ENCODE peak calls at places on chromosomes 5 and 9, in six cellular contexts. One of them, this sample, is unnamed.

GRCh38 chr9:94911211-94911610 is 184.7 kb downstream of the AOPEP start:
- DNase-seq in HL-60: no peak
- DNase-seq in HFFc6: no peak
- DNase-seq in psoas muscle: no peak
- DNase-seq in sigmoid colon: no peak
- DNase-seq in uterus: no peak
- DNase-seq in this sample: no peak

GRCh38 chr5:14821721-14822120 is 49.9 kb downstream of the ANKH start:
- DNase-seq in sigmoid colon: no peak
- DNase-seq in psoas muscle: no peak
- DNase-seq in HFFc6: no peak
- DNase-seq in uterus: no peak
- DNase-seq in HL-60: no peak
- DNase-seq in this sample: no peak

GRCh38 chr5:86565197-86565789 is 52.4 kb upstream of the COX7C start:
- DNase-seq in sigmoid colon: no peak
- DNase-seq in uterus: no peak
- DNase-seq in HL-60: no peak
- DNase-seq in HFFc6: no peak
- DNase-seq in psoas muscle: no peak
- DNase-seq in this sample: no peak

GRCh38 chr9:126147620-126148522 is 178.8 kb upstream of the MVB12B start:
- DNase-seq in HFFc6: no peak
- DNase-seq in psoas muscle: no peak
- DNase-seq in HL-60: no peak
- DNase-seq in sigmoid colon: peak
- DNase-seq in uterus: no peak
- DNase-seq in this sample: peak

GRCh38 chr9:95764920-95765319 is 110.6 kb upstream of the ERCC6L2 start:
- DNase-seq in HL-60: no peak
- DNase-seq in psoas muscle: no peak
- DNase-seq in uterus: no peak
- DNase-seq in HFFc6: no peak
- DNase-seq in sigmoid colon: no peak
- DNase-seq in this sample: no peak

GRCh38 chr9:135835131-135835530 is 72.2 kb downstream of the CAMSAP1 start:
- DNase-seq in sigmoid colon: no peak
- DNase-seq in HFFc6: no peak
- DNase-seq in uterus: no peak
- DNase-seq in HL-60: no peak
- DNase-seq in psoas muscle: no peak
- DNase-seq in this sample: no peak

GRCh38 chr9:132903574-132904495 is 25.1 kb downstream of the SPACA9 start:
- DNase-seq in HFFc6: no peak
- DNase-seq in uterus: no peak
- DNase-seq in psoas muscle: no peak
- DNase-seq in sigmoid colon: no peak
- DNase-seq in HL-60: no peak
- DNase-seq in this sample: no peak

GRCh38 chr9:123093141-123093540 is 59.7 kb downstream of the GPR21 start:
- DNase-seq in sigmoid colon: no peak
- DNase-seq in HFFc6: no peak
- DNase-seq in uterus: no peak
- DNase-seq in psoas muscle: no peak
- DNase-seq in HL-60: no peak
- DNase-seq in this sample: no peak

GRCh38 chr5:96834016-96834415 is 26.3 kb upstream of the ERAP1 start:
- DNase-seq in uterus: no peak
- DNase-seq in sigmoid colon: no peak
- DNase-seq in HL-60: no peak
- DNase-seq in HFFc6: no peak
- DNase-seq in psoas muscle: no peak
- DNase-seq in this sample: no peak

GRCh38 chr5:77707786-77708185 is 68.4 kb downstream of the TBCA start:
- DNase-seq in uterus: no peak
- DNase-seq in HFFc6: no peak
- DNase-seq in HL-60: no peak
- DNase-seq in psoas muscle: no peak
- DNase-seq in sigmoid colon: no peak
- DNase-seq in this sample: no peak

GRCh38 chr5:126414874-126415502 is 8.2 kb upstream of the GRAMD2B start:
- DNase-seq in HFFc6: peak
- DNase-seq in psoas muscle: no peak
- DNase-seq in uterus: peak
- DNase-seq in HL-60: no peak
- DNase-seq in sigmoid colon: peak
- DNase-seq in this sample: no peak

GRCh38 chr5:2017540-2018389 is 135.0 kb upstream of the IRX4 start:
- DNase-seq in HFFc6: no peak
- DNase-seq in sigmoid colon: no peak
- DNase-seq in uterus: no peak
- DNase-seq in psoas muscle: no peak
- DNase-seq in HL-60: no peak
- DNase-seq in this sample: peak

GRCh38 chr5:103035701-103036100 is 84.2 kb downstream of the GIN1 start:
- DNase-seq in sigmoid colon: no peak
- DNase-seq in HL-60: no peak
- DNase-seq in psoas muscle: no peak
- DNase-seq in HFFc6: no peak
- DNase-seq in uterus: no peak
- DNase-seq in this sample: no peak

GRCh38 chr9:89801723-89802680 is 197.2 kb downstream of the GADD45G start:
- DNase-seq in uterus: no peak
- DNase-seq in HL-60: no peak
- DNase-seq in psoas muscle: no peak
- DNase-seq in HFFc6: no peak
- DNase-seq in sigmoid colon: no peak
- DNase-seq in this sample: no peak

GRCh38 chr5:43225649-43226245 is 33.7 kb downstream of the NIM1K start:
- DNase-seq in sigmoid colon: no peak
- DNase-seq in uterus: no peak
- DNase-seq in HFFc6: no peak
- DNase-seq in HL-60: no peak
- DNase-seq in psoas muscle: no peak
- DNase-seq in this sample: no peak

GRCh38 chr5:43231977-43232376 is 40.0 kb downstream of the NIM1K start:
- DNase-seq in psoas muscle: no peak
- DNase-seq in uterus: no peak
- DNase-seq in HFFc6: no peak
- DNase-seq in HL-60: no peak
- DNase-seq in sigmoid colon: no peak
- DNase-seq in this sample: no peak

GRCh38 chr5:43232943-43233833 is 41.2 kb downstream of the NIM1K start:
- DNase-seq in sigmoid colon: no peak
- DNase-seq in HL-60: no peak
- DNase-seq in HFFc6: no peak
- DNase-seq in uterus: no peak
- DNase-seq in psoas muscle: no peak
- DNase-seq in this sample: no peak

GRCh38 chr5:43227655-43228054 is 35.6 kb downstream of the NIM1K start:
- DNase-seq in sigmoid colon: no peak
- DNase-seq in HL-60: no peak
- DNase-seq in psoas muscle: no peak
- DNase-seq in HFFc6: peak
- DNase-seq in uterus: no peak
- DNase-seq in this sample: no peak
- TF ChIP-seq CTCF in sigmoid colon: no peak
- TF ChIP-seq CTCF in HL-60: no peak
- TF ChIP-seq CTCF in psoas muscle: no peak
- TF ChIP-seq CTCF in HFFc6: peak
- TF ChIP-seq CTCF in uterus: no peak
- TF ChIP-seq CTCF in this sample: peak

DNA sequence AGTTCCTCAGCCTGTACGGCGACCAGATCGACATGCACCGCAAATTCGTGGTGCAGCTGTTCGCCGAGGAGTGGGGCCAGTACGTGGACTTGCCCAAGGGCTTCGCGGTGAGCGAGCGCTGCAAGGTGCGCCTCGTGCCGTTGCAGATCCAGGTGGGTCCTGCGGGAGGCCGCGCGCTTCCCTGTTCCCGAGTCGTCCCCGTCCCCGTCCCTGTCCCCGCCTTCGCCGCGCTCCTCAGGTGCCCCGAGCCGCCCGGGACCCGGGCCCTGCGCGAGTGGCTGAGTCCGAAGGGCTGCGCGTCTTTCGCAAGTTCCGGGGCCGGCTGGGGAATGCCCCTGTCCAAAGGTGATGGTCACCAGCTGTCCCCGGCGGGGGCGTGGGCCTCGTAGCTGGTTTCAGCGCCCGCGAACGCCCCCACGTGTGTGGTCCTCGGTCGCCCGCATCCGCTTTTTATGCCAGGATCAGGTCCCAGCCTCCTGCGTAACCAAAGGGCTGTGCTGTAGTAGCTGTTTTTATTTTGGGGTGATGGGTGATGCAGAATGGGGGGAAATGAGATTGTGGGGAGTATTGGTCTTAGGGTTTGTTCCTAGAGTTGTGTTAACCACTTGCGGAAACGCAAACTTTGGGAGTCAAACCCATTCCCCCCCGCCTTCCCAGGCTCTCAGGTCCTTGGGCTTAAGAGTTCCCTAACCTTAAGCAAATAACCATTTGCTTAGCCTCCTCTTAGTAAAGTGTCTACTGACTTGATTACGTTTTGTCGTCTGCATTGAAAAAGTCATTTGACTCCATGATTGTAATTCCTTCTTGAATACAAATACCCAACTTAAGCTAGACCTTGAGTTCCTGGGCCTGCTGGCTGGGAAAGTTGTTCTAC is 612 bp downstream of the ISOC1 start:
- DNase-seq in HFFc6: no peak
- DNase-seq in uterus: peak
- DNase-seq in sigmoid colon: peak
- DNase-seq in HL-60: peak
- DNase-seq in psoas muscle: peak
- DNase-seq in this sample: peak
- TF ChIP-seq CTCF in HFFc6: no peak
- TF ChIP-seq CTCF in uterus: no peak
- TF ChIP-seq CTCF in sigmoid colon: no peak
- TF ChIP-seq CTCF in HL-60: no peak
- TF ChIP-seq CTCF in psoas muscle: peak
- TF ChIP-seq CTCF in this sample: peak

GRCh38 chr5:53343187-53343586 is 137.2 kb upstream of the FST start:
- DNase-seq in uterus: no peak
- DNase-seq in HFFc6: peak
- DNase-seq in psoas muscle: no peak
- DNase-seq in sigmoid colon: no peak
- DNase-seq in HL-60: no peak
- DNase-seq in this sample: no peak
- TF ChIP-seq CTCF in uterus: no peak
- TF ChIP-seq CTCF in HFFc6: no peak
- TF ChIP-seq CTCF in psoas muscle: no peak
- TF ChIP-seq CTCF in sigmoid colon: no peak
- TF ChIP-seq CTCF in HL-60: no peak
- TF ChIP-seq CTCF in this sample: no peak

DNA sequence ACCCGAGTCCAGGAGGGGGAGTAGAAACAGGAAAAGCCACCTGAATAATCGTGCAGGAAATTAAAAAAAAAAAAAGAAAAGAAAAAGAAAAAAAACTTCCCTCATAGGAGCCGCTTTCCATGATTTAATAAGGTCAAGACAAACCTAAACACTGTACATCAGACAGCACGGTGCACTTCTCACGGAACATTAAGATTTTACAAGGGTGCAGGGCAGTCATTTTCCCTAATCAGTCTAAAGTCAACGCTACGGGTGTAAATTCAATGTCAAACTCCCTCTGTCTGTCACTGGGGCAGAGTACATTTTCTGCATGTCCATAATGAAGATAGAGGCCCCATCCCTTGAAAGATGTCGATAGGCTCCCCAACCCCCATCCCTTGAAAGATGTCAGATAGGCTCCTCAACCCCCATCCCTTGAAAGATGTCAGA is 139.7 kb downstream of the TSSK1B start:
- DNase-seq in psoas muscle: no peak
- DNase-seq in sigmoid colon: no peak
- DNase-seq in uterus: no peak
- DNase-seq in HL-60: no peak
- DNase-seq in HFFc6: no peak
- DNase-seq in this sample: no peak
- TF ChIP-seq CTCF in psoas muscle: no peak
- TF ChIP-seq CTCF in sigmoid colon: no peak
- TF ChIP-seq CTCF in uterus: peak
- TF ChIP-seq CTCF in HL-60: no peak
- TF ChIP-seq CTCF in HFFc6: no peak
- TF ChIP-seq CTCF in this sample: no peak

GRCh38 chr5:174816858-174817257 is 92.5 kb downstream of the MSX2 start:
- DNase-seq in uterus: no peak
- DNase-seq in HL-60: no peak
- DNase-seq in psoas muscle: no peak
- DNase-seq in sigmoid colon: no peak
- DNase-seq in HFFc6: no peak
- DNase-seq in this sample: no peak
- TF ChIP-seq CTCF in uterus: no peak
- TF ChIP-seq CTCF in HL-60: peak
- TF ChIP-seq CTCF in psoas muscle: no peak
- TF ChIP-seq CTCF in sigmoid colon: no peak
- TF ChIP-seq CTCF in HFFc6: peak
- TF ChIP-seq CTCF in this sample: peak

GRCh38 chr9:137243626-137244485 is 2.8 kb downstream of the TUBB4B start:
- DNase-seq in sigmoid colon: no peak
- DNase-seq in HFFc6: peak
- DNase-seq in psoas muscle: no peak
- DNase-seq in HL-60: no peak
- DNase-seq in uterus: no peak
- DNase-seq in this sample: no peak
- TF ChIP-seq CTCF in sigmoid colon: no peak
- TF ChIP-seq CTCF in HFFc6: peak
- TF ChIP-seq CTCF in psoas muscle: no peak
- TF ChIP-seq CTCF in HL-60: no peak
- TF ChIP-seq CTCF in uterus: no peak
- TF ChIP-seq CTCF in this sample: no peak

DNA sequence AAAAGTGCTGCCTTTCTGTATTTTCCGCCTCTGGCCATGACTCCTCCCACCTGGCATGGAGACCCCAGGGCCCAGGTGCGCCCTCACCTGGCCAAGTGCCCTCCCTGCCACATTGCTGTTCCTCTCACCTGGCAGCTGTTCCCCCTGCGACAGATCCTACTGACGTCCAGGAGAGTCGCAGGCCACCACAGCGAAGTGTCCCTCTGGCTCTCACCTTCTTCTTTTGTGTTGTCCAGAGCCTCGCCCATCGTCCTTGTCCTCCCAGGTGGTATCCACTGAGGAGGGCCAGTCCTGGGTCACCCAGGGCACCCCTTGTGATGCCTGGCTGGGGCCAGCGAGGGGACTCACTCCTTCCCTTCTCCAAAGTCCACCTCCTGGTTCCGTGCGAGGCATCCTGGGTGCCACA is 2.6 kb downstream of the NKD2 start:
- DNase-seq in uterus: no peak
- DNase-seq in psoas muscle: peak
- DNase-seq in HL-60: no peak
- DNase-seq in HFFc6: no peak
- DNase-seq in sigmoid colon: peak
- DNase-seq in this sample: peak
- TF ChIP-seq CTCF in uterus: no peak
- TF ChIP-seq CTCF in psoas muscle: no peak
- TF ChIP-seq CTCF in HL-60: no peak
- TF ChIP-seq CTCF in HFFc6: peak
- TF ChIP-seq CTCF in sigmoid colon: no peak
- TF ChIP-seq CTCF in this sample: peak

GRCh38 chr5:61675015-61675692 is 343.1 kb downstream of the ZSWIM6 start:
- DNase-seq in HL-60: no peak
- DNase-seq in uterus: no peak
- DNase-seq in sigmoid colon: no peak
- DNase-seq in psoas muscle: no peak
- DNase-seq in HFFc6: no peak
- DNase-seq in this sample: no peak
- TF ChIP-seq CTCF in HL-60: no peak
- TF ChIP-seq CTCF in uterus: no peak
- TF ChIP-seq CTCF in sigmoid colon: no peak
- TF ChIP-seq CTCF in psoas muscle: no peak
- TF ChIP-seq CTCF in HFFc6: peak
- TF ChIP-seq CTCF in this sample: peak

This sample was measured in endothelial cell.